ENCODE peak calls at places on chromosomes 5 and 9, in four cellular contexts. G is anterior cingulate cortex; I is activated T-helper 1 cell treated with anti-CD3 and anti-CD28 coated beads, Interleukin-2, amount 50 U/mL, for 16 hours; J is neural progenitor cell. S is an unnamed sample.

GRCh38 chr5:140083120-140083519 is 30.8 kb upstream of the PURA start:
- DNase-seq in G (no peak), I (no peak), J (no peak), S (no peak)

GRCh38 chr5:107990881-107991810 is 320.4 kb upstream of the EFNA5 start:
- DNase-seq in G (no peak), I (no peak), J (no peak), S (no peak)

GRCh38 chr9:81999806-82000205 is 11.2 kb downstream of the SPATA31D1 start:
- DNase-seq in G (no peak), I (no peak), J (no peak), S (no peak)

GRCh38 chr5:36644727-36645126 is 38.3 kb downstream of the SLC1A3 start:
- DNase-seq in G (no peak), I (no peak), J (no peak), S (no peak)

GRCh38 chr9:127884427-127884911 is 7.0 kb upstream of the AK1 start:
- DNase-seq in G (no peak), I (no peak), J (no peak), S (no peak)

GRCh38 chr5:151223447-151224264 is at the start of gene CCDC69:
- DNase-seq in G (peak; percentile 23), I (peak; percentile 17), J (peak; percentile 85), S (peak; percentile 54)

GRCh38 chr5:128566170-128566569 is 28.1 kb upstream of the FBN2 start:
- DNase-seq in G (no peak), I (no peak), J (no peak), S (no peak)

GRCh38 chr5:124707516-124707915 is 38.9 kb downstream of the ZNF608 start:
- DNase-seq in G (no peak), I (no peak), J (no peak), S (peak; percentile 44)

GRCh38 chr5:36573441-36573840 is 33.0 kb upstream of the SLC1A3 start:
- DNase-seq in G (no peak), I (no peak), J (no peak), S (no peak)

GRCh38 chr9:34387239-34387638 is 10.5 kb upstream of the MYORG start:
- DNase-seq in G (no peak), I (no peak), J (no peak), S (no peak)

GRCh38 chr5:38796000-38796738 is 49.6 kb upstream of the OSMR start:
- DNase-seq in G (peak; percentile 50), I (no peak), J (no peak), S (no peak)

GRCh38 chr9:129307227-129307970 is 129.3 kb upstream of the IER5L start:
- DNase-seq in G (no peak), I (no peak), J (no peak), S (no peak)

GRCh38 chr5:79932510-79933504 is 58.3 kb downstream of the MTX3 start:
- DNase-seq in G (no peak), I (no peak), J (no peak), S (no peak)

GRCh38 chr5:65982635-65983034 is 56.3 kb downstream of the ERBIN start:
- DNase-seq in G (no peak), I (no peak), J (no peak), S (no peak)

GRCh38 chr9:85536076-85536475 is 205.7 kb downstream of the AGTPBP1 start:
- DNase-seq in G (no peak), I (no peak), J (no peak), S (no peak)

GRCh38 chr5:124519396-124519795 is 227.0 kb downstream of the ZNF608 start:
- DNase-seq in G (no peak), I (no peak), J (no peak), S (peak; percentile 10)

GRCh38 chr5:34656700-34657549 is 797 bp downstream of the RAI14 start:
- DNase-seq in G (no peak), I (no peak), J (peak; percentile 43), S (no peak)

GRCh38 chr5:158414780-158415179 is 555.8 kb upstream of the CLINT1 start:
- DNase-seq in G (no peak), I (no peak), J (no peak), S (no peak)